ENCODE peak calls at places on chromosomes 13 and 19, in eight cellular contexts. One of them, this sample, is unnamed.

GRCh38 chr13:87234981-87235380 is 436.2 kb upstream of the SLITRK5 start:
- DNase-seq in DND-41: no peak
- DNase-seq in heart right ventricle: no peak
- DNase-seq in activated B cell treated with CpG ODN at 0.5 μM for 24 hours: no peak
- DNase-seq in epithelial cell of proximal tubule: no peak
- DNase-seq in sigmoid colon: no peak
- DNase-seq in mucosa of descending colon: no peak
- DNase-seq in GM13976: no peak
- DNase-seq in this sample: no peak

GRCh38 chr13:20353973-20354372 is 121.9 kb upstream of the GJB6 start:
- DNase-seq in DND-41: no peak
- DNase-seq in heart right ventricle: no peak
- DNase-seq in activated B cell treated with CpG ODN at 0.5 μM for 24 hours: no peak
- DNase-seq in epithelial cell of proximal tubule: no peak
- DNase-seq in sigmoid colon: no peak
- DNase-seq in mucosa of descending colon: no peak
- DNase-seq in GM13976: no peak
- DNase-seq in this sample: no peak

GRCh38 chr19:5321851-5322681 is 18.5 kb downstream of the PTPRS start:
- DNase-seq in DND-41: no peak
- DNase-seq in heart right ventricle: no peak
- DNase-seq in activated B cell treated with CpG ODN at 0.5 μM for 24 hours: no peak
- DNase-seq in epithelial cell of proximal tubule: no peak
- DNase-seq in sigmoid colon: no peak
- DNase-seq in mucosa of descending colon: no peak
- DNase-seq in GM13976: peak
- DNase-seq in this sample: peak

GRCh38 chr13:40096357-40096911 is 441.0 kb downstream of the COG6 start:
- DNase-seq in DND-41: no peak
- DNase-seq in heart right ventricle: no peak
- DNase-seq in activated B cell treated with CpG ODN at 0.5 μM for 24 hours: no peak
- DNase-seq in epithelial cell of proximal tubule: no peak
- DNase-seq in sigmoid colon: no peak
- DNase-seq in mucosa of descending colon: no peak
- DNase-seq in GM13976: no peak
- DNase-seq in this sample: no peak

GRCh38 chr13:111418101-111418500 is 97.7 kb downstream of the TEX29 start:
- DNase-seq in DND-41: no peak
- DNase-seq in heart right ventricle: no peak
- DNase-seq in activated B cell treated with CpG ODN at 0.5 μM for 24 hours: no peak
- DNase-seq in epithelial cell of proximal tubule: no peak
- DNase-seq in sigmoid colon: no peak
- DNase-seq in mucosa of descending colon: no peak
- DNase-seq in GM13976: no peak
- DNase-seq in this sample: no peak

GRCh38 chr13:30718661-30719520 is 16.5 kb upstream of the ALOX5AP start:
- DNase-seq in DND-41: no peak
- DNase-seq in heart right ventricle: no peak
- DNase-seq in activated B cell treated with CpG ODN at 0.5 μM for 24 hours: no peak
- DNase-seq in epithelial cell of proximal tubule: peak
- DNase-seq in sigmoid colon: no peak
- DNase-seq in mucosa of descending colon: no peak
- DNase-seq in GM13976: no peak
- DNase-seq in this sample: no peak

GRCh38 chr19:4870025-4870700 is 2.7 kb upstream of the PLIN3 start:
- DNase-seq in DND-41: no peak
- DNase-seq in heart right ventricle: peak
- DNase-seq in activated B cell treated with CpG ODN at 0.5 μM for 24 hours: no peak
- DNase-seq in epithelial cell of proximal tubule: peak
- DNase-seq in sigmoid colon: no peak
- DNase-seq in mucosa of descending colon: peak
- DNase-seq in GM13976: no peak
- DNase-seq in this sample: no peak

GRCh38 chr13:27954406-27954851 is 14.7 kb downstream of the CDX2 start:
- DNase-seq in DND-41: no peak
- DNase-seq in heart right ventricle: no peak
- DNase-seq in activated B cell treated with CpG ODN at 0.5 μM for 24 hours: peak
- DNase-seq in epithelial cell of proximal tubule: no peak
- DNase-seq in sigmoid colon: no peak
- DNase-seq in mucosa of descending colon: peak
- DNase-seq in GM13976: peak
- DNase-seq in this sample: peak

GRCh38 chr19:55441692-55442321 is 1.3 kb downstream of the SHISA7 start:
- DNase-seq in DND-41: no peak
- DNase-seq in heart right ventricle: no peak
- DNase-seq in activated B cell treated with CpG ODN at 0.5 μM for 24 hours: no peak
- DNase-seq in epithelial cell of proximal tubule: no peak
- DNase-seq in sigmoid colon: no peak
- DNase-seq in mucosa of descending colon: peak
- DNase-seq in GM13976: no peak
- DNase-seq in this sample: no peak

GRCh38 chr13:111929036-111929616 is 137.8 kb upstream of the SOX1 start:
- DNase-seq in DND-41: no peak
- DNase-seq in heart right ventricle: no peak
- DNase-seq in activated B cell treated with CpG ODN at 0.5 μM for 24 hours: no peak
- DNase-seq in epithelial cell of proximal tubule: no peak
- DNase-seq in sigmoid colon: no peak
- DNase-seq in mucosa of descending colon: no peak
- DNase-seq in GM13976: no peak
- DNase-seq in this sample: no peak

GRCh38 chr19:50002386-50002960 is 22.7 kb downstream of the VRK3 start:
- DNase-seq in DND-41: no peak
- DNase-seq in heart right ventricle: no peak
- DNase-seq in activated B cell treated with CpG ODN at 0.5 μM for 24 hours: no peak
- DNase-seq in epithelial cell of proximal tubule: no peak
- DNase-seq in sigmoid colon: no peak
- DNase-seq in mucosa of descending colon: no peak
- DNase-seq in GM13976: no peak
- DNase-seq in this sample: no peak

GRCh38 chr19:48568345-48568886 is 16.4 kb downstream of the SULT2B1 start:
- DNase-seq in DND-41: no peak
- DNase-seq in heart right ventricle: peak
- DNase-seq in activated B cell treated with CpG ODN at 0.5 μM for 24 hours: no peak
- DNase-seq in epithelial cell of proximal tubule: no peak
- DNase-seq in sigmoid colon: peak
- DNase-seq in mucosa of descending colon: peak
- DNase-seq in GM13976: no peak
- DNase-seq in this sample: no peak

GRCh38 chr19:10001899-10002298 is 8.4 kb downstream of the COL5A3 start:
- DNase-seq in DND-41: no peak
- DNase-seq in heart right ventricle: peak
- DNase-seq in activated B cell treated with CpG ODN at 0.5 μM for 24 hours: no peak
- DNase-seq in epithelial cell of proximal tubule: no peak
- DNase-seq in sigmoid colon: no peak
- DNase-seq in mucosa of descending colon: peak
- DNase-seq in GM13976: peak
- DNase-seq in this sample: no peak

GRCh38 chr19:54905908-54906511 is at the start of gene NCR1:
- DNase-seq in DND-41: no peak
- DNase-seq in heart right ventricle: no peak
- DNase-seq in activated B cell treated with CpG ODN at 0.5 μM for 24 hours: no peak
- DNase-seq in epithelial cell of proximal tubule: no peak
- DNase-seq in sigmoid colon: no peak
- DNase-seq in mucosa of descending colon: no peak
- DNase-seq in GM13976: no peak
- DNase-seq in this sample: no peak

GRCh38 chr19:39156230-39156890 is 30.8 kb downstream of the PAK4 start:
- DNase-seq in DND-41: no peak
- DNase-seq in heart right ventricle: no peak
- DNase-seq in activated B cell treated with CpG ODN at 0.5 μM for 24 hours: no peak
- DNase-seq in epithelial cell of proximal tubule: no peak
- DNase-seq in sigmoid colon: no peak
- DNase-seq in mucosa of descending colon: no peak
- DNase-seq in GM13976: no peak
- DNase-seq in this sample: no peak

GRCh38 chr13:73865027-73865426 is 269.2 kb downstream of the KLF12 start:
- DNase-seq in DND-41: no peak
- DNase-seq in heart right ventricle: no peak
- DNase-seq in activated B cell treated with CpG ODN at 0.5 μM for 24 hours: no peak
- DNase-seq in epithelial cell of proximal tubule: no peak
- DNase-seq in sigmoid colon: no peak
- DNase-seq in mucosa of descending colon: no peak
- DNase-seq in GM13976: no peak
- DNase-seq in this sample: no peak

GRCh38 chr19:43626838-43627237 is 7.4 kb upstream of the ZNF428 start:
- DNase-seq in DND-41: no peak
- DNase-seq in heart right ventricle: no peak
- DNase-seq in activated B cell treated with CpG ODN at 0.5 μM for 24 hours: no peak
- DNase-seq in epithelial cell of proximal tubule: no peak
- DNase-seq in sigmoid colon: no peak
- DNase-seq in mucosa of descending colon: no peak
- DNase-seq in GM13976: no peak
- DNase-seq in this sample: no peak

GRCh38 chr19:3020321-3020960 is 8.6 kb downstream of the TLE2 start:
- DNase-seq in DND-41: no peak
- DNase-seq in heart right ventricle: no peak
- DNase-seq in activated B cell treated with CpG ODN at 0.5 μM for 24 hours: no peak
- DNase-seq in epithelial cell of proximal tubule: no peak
- DNase-seq in sigmoid colon: no peak
- DNase-seq in mucosa of descending colon: no peak
- DNase-seq in GM13976: no peak
- DNase-seq in this sample: no peak

GRCh38 chr19:23118400-23118799 is 1.6 kb downstream of the ZNF730 start:
- DNase-seq in DND-41: peak
- DNase-seq in heart right ventricle: no peak
- DNase-seq in activated B cell treated with CpG ODN at 0.5 μM for 24 hours: no peak
- DNase-seq in epithelial cell of proximal tubule: no peak
- DNase-seq in sigmoid colon: no peak
- DNase-seq in mucosa of descending colon: no peak
- DNase-seq in GM13976: no peak
- DNase-seq in this sample: no peak

GRCh38 chr13:28077231-28077630 is 23.1 kb downstream of the FLT3 start:
- DNase-seq in DND-41: no peak
- DNase-seq in heart right ventricle: no peak
- DNase-seq in activated B cell treated with CpG ODN at 0.5 μM for 24 hours: no peak
- DNase-seq in epithelial cell of proximal tubule: no peak
- DNase-seq in sigmoid colon: no peak
- DNase-seq in mucosa of descending colon: no peak
- DNase-seq in GM13976: no peak
- DNase-seq in this sample: no peak

GRCh38 chr19:7806234-7806633 is 23.8 kb upstream of the EVI5L start:
- DNase-seq in DND-41: no peak
- DNase-seq in heart right ventricle: no peak
- DNase-seq in activated B cell treated with CpG ODN at 0.5 μM for 24 hours: no peak
- DNase-seq in epithelial cell of proximal tubule: no peak
- DNase-seq in sigmoid colon: no peak
- DNase-seq in mucosa of descending colon: no peak
- DNase-seq in GM13976: no peak
- DNase-seq in this sample: no peak

GRCh38 chr19:18225702-18226468 is at the start of gene PDE4C:
- DNase-seq in DND-41: no peak
- DNase-seq in heart right ventricle: peak
- DNase-seq in activated B cell treated with CpG ODN at 0.5 μM for 24 hours: no peak
- DNase-seq in epithelial cell of proximal tubule: no peak
- DNase-seq in sigmoid colon: peak
- DNase-seq in mucosa of descending colon: no peak
- DNase-seq in GM13976: no peak
- DNase-seq in this sample: no peak

GRCh38 chr13:23570931-23571330 is 719 bp downstream of the TNFRSF19 start:
- DNase-seq in DND-41: no peak
- DNase-seq in heart right ventricle: no peak
- DNase-seq in activated B cell treated with CpG ODN at 0.5 μM for 24 hours: no peak
- DNase-seq in epithelial cell of proximal tubule: no peak
- DNase-seq in sigmoid colon: no peak
- DNase-seq in mucosa of descending colon: no peak
- DNase-seq in GM13976: no peak
- DNase-seq in this sample: no peak
- TF ChIP-seq CTCF in DND-41: no peak
- TF ChIP-seq CTCF in heart right ventricle: peak
- TF ChIP-seq CTCF in activated B cell treated with CpG ODN at 0.5 μM for 24 hours: no peak
- TF ChIP-seq CTCF in epithelial cell of proximal tubule: peak
- TF ChIP-seq CTCF in sigmoid colon: no peak
- TF ChIP-seq CTCF in mucosa of descending colon: no peak
- TF ChIP-seq CTCF in GM13976: peak
- TF ChIP-seq CTCF in this sample: no peak

DNA sequence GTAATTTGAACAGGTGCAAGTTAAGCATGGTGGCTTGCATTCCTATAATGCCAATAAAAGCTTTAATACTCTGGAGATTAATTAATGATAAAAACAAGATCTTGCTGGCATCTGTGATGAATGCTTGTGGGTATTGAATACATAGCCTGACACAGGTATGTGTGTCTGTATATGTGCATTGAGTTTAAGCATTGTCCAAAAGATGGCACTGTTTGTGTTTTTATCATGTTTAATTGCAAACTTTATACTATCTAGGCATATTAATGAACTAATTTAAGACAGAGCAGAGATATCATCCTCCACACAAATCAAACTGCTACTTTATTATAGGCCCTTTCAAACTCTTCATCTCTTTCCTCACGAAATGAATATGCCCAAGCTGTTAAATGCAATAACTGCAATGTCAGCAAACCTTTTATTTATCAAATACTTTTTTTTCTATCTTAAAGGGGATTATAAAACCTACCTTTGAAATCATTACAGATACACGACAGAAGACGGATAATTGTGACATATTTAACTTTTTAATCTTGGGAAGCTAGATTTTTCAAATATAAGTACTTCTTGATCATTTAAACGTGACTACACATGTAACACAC is 86.5 kb downstream of the TNFSF11 start:
- DNase-seq in DND-41: no peak
- DNase-seq in heart right ventricle: no peak
- DNase-seq in activated B cell treated with CpG ODN at 0.5 μM for 24 hours: no peak
- DNase-seq in epithelial cell of proximal tubule: no peak
- DNase-seq in sigmoid colon: no peak
- DNase-seq in mucosa of descending colon: no peak
- DNase-seq in GM13976: no peak
- DNase-seq in this sample: no peak
- TF ChIP-seq CTCF in DND-41: peak
- TF ChIP-seq CTCF in heart right ventricle: peak
- TF ChIP-seq CTCF in activated B cell treated with CpG ODN at 0.5 μM for 24 hours: no peak
- TF ChIP-seq CTCF in epithelial cell of proximal tubule: peak
- TF ChIP-seq CTCF in sigmoid colon: no peak
- TF ChIP-seq CTCF in mucosa of descending colon: no peak
- TF ChIP-seq CTCF in GM13976: no peak
- TF ChIP-seq CTCF in this sample: peak

GRCh38 chr13:50712882-50713281 is 130.6 kb downstream of the DLEU7 start:
- DNase-seq in DND-41: no peak
- DNase-seq in heart right ventricle: no peak
- DNase-seq in activated B cell treated with CpG ODN at 0.5 μM for 24 hours: no peak
- DNase-seq in epithelial cell of proximal tubule: no peak
- DNase-seq in sigmoid colon: no peak
- DNase-seq in mucosa of descending colon: no peak
- DNase-seq in GM13976: no peak
- DNase-seq in this sample: no peak
- TF ChIP-seq CTCF in DND-41: no peak
- TF ChIP-seq CTCF in heart right ventricle: no peak
- TF ChIP-seq CTCF in activated B cell treated with CpG ODN at 0.5 μM for 24 hours: no peak
- TF ChIP-seq CTCF in epithelial cell of proximal tubule: no peak
- TF ChIP-seq CTCF in sigmoid colon: no peak
- TF ChIP-seq CTCF in mucosa of descending colon: no peak
- TF ChIP-seq CTCF in GM13976: no peak
- TF ChIP-seq CTCF in this sample: no peak

DNA sequence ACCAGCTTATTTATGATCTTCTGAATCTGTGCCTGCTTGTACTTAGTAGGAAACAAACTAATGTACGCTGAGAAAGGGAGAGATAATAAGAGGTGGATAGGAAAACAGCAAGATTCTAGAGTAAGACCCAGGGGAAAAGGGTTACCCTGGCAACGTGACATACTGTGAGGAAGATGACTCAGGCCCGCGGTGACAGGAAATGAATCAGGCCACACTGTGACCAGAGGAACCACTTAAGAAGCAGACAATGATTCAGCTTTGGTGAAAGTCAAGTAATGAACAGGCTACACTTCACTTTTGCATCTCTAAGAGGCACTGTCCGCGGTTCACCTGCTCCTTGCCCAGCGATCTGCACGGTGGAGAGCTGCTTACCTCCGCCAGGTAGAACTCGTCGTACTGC is 158.2 kb downstream of the NALCN start:
- DNase-seq in DND-41: peak
- DNase-seq in heart right ventricle: no peak
- DNase-seq in activated B cell treated with CpG ODN at 0.5 μM for 24 hours: no peak
- DNase-seq in epithelial cell of proximal tubule: no peak
- DNase-seq in sigmoid colon: no peak
- DNase-seq in mucosa of descending colon: no peak
- DNase-seq in GM13976: peak
- DNase-seq in this sample: peak
- TF ChIP-seq CTCF in DND-41: no peak
- TF ChIP-seq CTCF in heart right ventricle: no peak
- TF ChIP-seq CTCF in activated B cell treated with CpG ODN at 0.5 μM for 24 hours: no peak
- TF ChIP-seq CTCF in epithelial cell of proximal tubule: no peak
- TF ChIP-seq CTCF in sigmoid colon: no peak
- TF ChIP-seq CTCF in mucosa of descending colon: no peak
- TF ChIP-seq CTCF in GM13976: no peak
- TF ChIP-seq CTCF in this sample: no peak